ENCODE peak calls at places on chromosome 20, in four cellular contexts. R is Peyer's patch, T is OCI-LY7, Z is colonic mucosa. U is an unnamed sample.

GRCh38 chr20:21125072-21125848 is 622 bp upstream of the KIZ start:
- DNase-seq in R (peak; percentile 67), T (no peak), Z (peak; percentile 60), U (no peak)

GRCh38 chr20:25372584-25373336 is 17.9 kb downstream of the ABHD12 start:
- DNase-seq in R (no peak), T (no peak), Z (no peak), U (no peak)

GRCh38 chr20:47956261-47956995 is 171.1 kb upstream of the SULF2 start:
- DNase-seq in R (no peak), T (no peak), Z (no peak), U (no peak)

GRCh38 chr20:32359633-32360332 is 1.7 kb downstream of the ASXL1 start:
- DNase-seq in R (no peak), T (peak; percentile 41), Z (peak; percentile 42), U (no peak)

GRCh38 chr20:60804240-60804917 is 447.7 kb upstream of the CDH4 start:
- DNase-seq in R (no peak), T (no peak), Z (no peak), U (no peak)

GRCh38 chr20:29298759-29299613 is 1958.5 kb upstream of the DEFB115 start:
- DNase-seq in R (no peak), T (no peak), Z (no peak), U (peak; percentile 7)

GRCh38 chr20:4952229-4952628 is 49.1 kb downstream of the SLC23A2 start:
- DNase-seq in R (no peak), T (no peak), Z (no peak), U (no peak)

GRCh38 chr20:60937581-60937980 is 314.5 kb upstream of the CDH4 start:
- DNase-seq in R (no peak), T (no peak), Z (no peak), U (no peak)

GRCh38 chr20:668050-668449 is 7.6 kb downstream of the SCRT2 start:
- DNase-seq in R (no peak), T (no peak), Z (no peak), U (no peak)

GRCh38 chr20:17570347-17571152 is 675 bp downstream of the DSTN start:
- DNase-seq in R (peak; percentile 81), T (peak; percentile 46), Z (peak; percentile 73), U (no peak)

GRCh38 chr20:43507150-43508080 is at the start of gene L3MBTL1:
- DNase-seq in R (peak; percentile 63), T (no peak), Z (peak; percentile 61), U (no peak)

GRCh38 chr20:51715028-51715872 is 52.9 kb downstream of the ATP9A start:
- DNase-seq in R (no peak), T (no peak), Z (no peak), U (no peak)

GRCh38 chr20:25215521-25215920 is 20.0 kb downstream of the ENTPD6 start:
- DNase-seq in R (no peak), T (peak; percentile 7), Z (no peak), U (no peak)

GRCh38 chr20:8255945-8256632 is 124.0 kb downstream of the PLCB1 start:
- DNase-seq in R (no peak), T (no peak), Z (no peak), U (no peak)

GRCh38 chr20:57683876-57684275 is 25.9 kb downstream of the PMEPA1 start:
- DNase-seq in R (no peak), T (no peak), Z (no peak), U (no peak)

GRCh38 chr20:57685134-57685851 is 24.5 kb downstream of the PMEPA1 start:
- DNase-seq in R (no peak), T (peak; percentile 28), Z (no peak), U (no peak)

GRCh38 chr20:57680131-57680716 is 29.6 kb downstream of the PMEPA1 start:
- DNase-seq in R (no peak), T (peak; percentile 91), Z (no peak), U (peak; percentile 88)

GRCh38 chr20:57680934-57681914 is 28.6 kb downstream of the PMEPA1 start:
- DNase-seq in R (no peak), T (peak; percentile 77), Z (no peak), U (no peak)

GRCh38 chr20:57682184-57683038 is 27.4 kb downstream of the PMEPA1 start:
- DNase-seq in R (no peak), T (peak; percentile 91), Z (no peak), U (peak; percentile 81)
- H3K4me3 ChIP-seq in R (no peak overlapping the region), T (peak overlapping the region; percentile 64), Z (no peak overlapping the region), U (peak overlapping the region; percentile 47)

GRCh38 chr20:1803216-1804128 is 91.7 kb upstream of the SIRPA start:
- DNase-seq in R (peak; percentile 65), T (no peak), Z (peak; percentile 61), U (peak; percentile 51)
- TF ChIP-seq CTCF in R (no peak), T (no peak), Z (no peak), U (no peak)

DNA sequence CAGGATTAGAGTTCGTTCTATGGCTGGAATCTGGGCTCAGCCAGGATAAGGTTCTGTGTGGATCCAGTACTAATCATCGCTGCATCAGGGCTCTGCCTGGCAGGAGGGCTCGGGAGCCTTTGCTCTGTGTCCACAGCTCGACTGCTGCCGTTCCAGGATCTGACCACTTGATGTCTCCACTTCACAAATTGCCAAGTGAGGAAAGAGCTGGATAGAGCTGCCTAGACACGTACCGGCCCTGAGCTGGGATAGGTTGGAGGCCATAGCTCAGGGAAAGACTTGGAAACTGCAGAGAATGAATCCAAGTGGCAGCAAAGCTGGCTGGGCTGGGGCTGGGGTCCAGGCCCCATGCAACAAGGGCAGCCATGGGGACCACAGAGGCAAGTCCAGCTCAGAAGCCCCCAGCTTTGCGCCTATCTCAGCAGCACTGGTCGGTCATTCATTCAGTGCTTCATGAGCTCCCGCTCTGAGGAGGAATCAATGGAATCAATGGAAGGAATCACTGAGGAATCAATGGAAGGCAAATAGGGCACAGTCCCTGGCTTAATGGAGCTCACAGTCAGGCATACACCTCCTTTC is 38.0 kb upstream of the TOP1 start:
- DNase-seq in R (peak; percentile 78), T (peak; percentile 92), Z (peak; percentile 84), U (peak; percentile 70)
- H3K4me3 ChIP-seq in R (no peak overlapping the region), T (peak overlapping the region; percentile 51), Z (no peak overlapping the region), U (peak overlapping the region; percentile 6)

GRCh38 chr20:37275125-37275524 is 13.5 kb upstream of the GHRH start:
- DNase-seq in R (no peak), T (peak; percentile 53), Z (no peak), U (no peak)

GRCh38 chr20:37277253-37277593 is 12.2 kb upstream of the MANBAL start:
- DNase-seq in R (no peak), T (no peak), Z (no peak), U (no peak)

GRCh38 chr20:37278966-37279590 is 10.4 kb upstream of the MANBAL start:
- DNase-seq in R (peak; percentile 9), T (no peak), Z (no peak), U (no peak)

GRCh38 chr20:37273988-37274387 is 12.4 kb upstream of the GHRH start:
- DNase-seq in R (no peak), T (no peak), Z (no peak), U (no peak)

GRCh38 chr20:37276494-37277252 is 12.8 kb upstream of the MANBAL start:
- DNase-seq in R (peak; percentile 67), T (peak; percentile 64), Z (peak; percentile 53), U (no peak)
- TF ChIP-seq CTCF in R (peak; percentile 27), T (peak; percentile 49), Z (peak; percentile 31), U (peak; percentile 37)

DNA sequence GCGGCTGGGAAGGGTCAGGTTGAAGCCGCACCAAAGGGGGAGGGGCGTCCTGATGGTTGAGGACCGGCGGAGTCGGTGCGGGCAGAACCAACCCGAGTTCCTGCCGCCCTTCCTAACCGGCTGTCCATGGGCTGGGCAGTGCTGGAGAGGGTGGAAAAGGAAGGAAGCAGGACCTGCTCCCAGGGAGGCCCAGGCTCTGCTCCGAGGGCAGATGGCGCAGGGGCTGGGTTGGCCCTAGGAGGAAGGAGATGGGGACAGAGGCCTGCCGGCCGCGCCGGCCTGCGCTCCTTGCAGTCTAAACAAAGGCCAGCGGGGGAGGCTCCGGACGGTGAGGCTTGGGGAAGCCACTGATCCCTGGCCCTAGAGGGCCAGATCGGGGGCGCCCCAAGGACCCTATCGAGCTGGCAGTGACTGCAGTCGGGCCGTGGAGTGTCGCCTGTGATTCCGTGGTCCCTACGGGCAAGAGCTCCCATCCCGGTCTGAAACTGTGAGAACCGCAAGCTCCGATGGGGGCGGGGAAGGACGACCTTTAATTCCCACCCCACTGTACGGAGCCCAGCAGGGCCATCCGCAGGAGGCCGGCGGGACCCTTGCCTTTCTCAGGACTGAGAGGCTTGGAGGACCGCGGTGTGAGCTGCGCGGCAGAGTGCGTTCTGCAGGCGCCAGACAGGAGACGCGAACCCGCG is 39.3 kb downstream of the YTHDF1 start:
- DNase-seq in R (no peak), T (no peak), Z (no peak), U (no peak)
- H3K4me3 ChIP-seq in R (no peak overlapping the region), T (no peak overlapping the region), Z (no peak overlapping the region), U (no peak overlapping the region)

GRCh38 chr20:52763321-52763853 is 208.8 kb upstream of the TSHZ2 start:
- DNase-seq in R (no peak), T (no peak), Z (no peak), U (no peak)

GRCh38 chr20:52761867-52762266 is 210.3 kb upstream of the TSHZ2 start:
- DNase-seq in R (no peak), T (no peak), Z (no peak), U (no peak)

GRCh38 chr20:52760791-52761190 is 211.4 kb upstream of the TSHZ2 start:
- DNase-seq in R (no peak), T (peak; percentile 4), Z (no peak), U (no peak)
- TF ChIP-seq CTCF in R (no peak), T (no peak), Z (no peak), U (no peak)